ENCODE peak calls at places on chromosomes 16 and 17, in five cellular contexts. One of them, this sample, is unnamed.

GRCh38 chr16:58020628-58021521 is 4.7 kb upstream of the MMP15 start:
- DNase-seq in skeletal muscle cell: no peak
- DNase-seq in Calu3: peak; percentile 76
- DNase-seq in stimulated activated CD4-positive, alpha-beta T cell treated with anti-CD3 and anti-CD28 coated beads, Interleukin-15, amount 100 ng/mL, for 1 hour: no peak
- DNase-seq in cardiac fibroblast: peak; percentile 64
- DNase-seq in this sample: peak; percentile 42

GRCh38 chr17:68903294-68903693 is 51.9 kb downstream of the ABCA8 start:
- DNase-seq in skeletal muscle cell: no peak
- DNase-seq in Calu3: no peak
- DNase-seq in cardiac fibroblast: no peak
- DNase-seq in stimulated activated CD4-positive, alpha-beta T cell treated with anti-CD3 and anti-CD28 coated beads, Interleukin-15, amount 100 ng/mL, for 1 hour: no peak
- DNase-seq in this sample: no peak

GRCh38 chr17:82229686-82230626 is 1.1 kb downstream of the SLC16A3 start:
- DNase-seq in skeletal muscle cell: no peak
- DNase-seq in Calu3: no peak
- DNase-seq in cardiac fibroblast: peak; percentile 37
- DNase-seq in stimulated activated CD4-positive, alpha-beta T cell treated with anti-CD3 and anti-CD28 coated beads, Interleukin-15, amount 100 ng/mL, for 1 hour: no peak
- DNase-seq in this sample: no peak

GRCh38 chr16:84986879-84987278 is 24.5 kb downstream of the ZDHHC7 start:
- DNase-seq in stimulated activated CD4-positive, alpha-beta T cell treated with anti-CD3 and anti-CD28 coated beads, Interleukin-15, amount 100 ng/mL, for 1 hour: no peak
- DNase-seq in Calu3: no peak
- DNase-seq in cardiac fibroblast: no peak
- DNase-seq in skeletal muscle cell: no peak
- DNase-seq in this sample: no peak

GRCh38 chr16:66264311-66265105 is 102.0 kb upstream of the CDH5 start:
- DNase-seq in skeletal muscle cell: no peak
- DNase-seq in Calu3: no peak
- DNase-seq in cardiac fibroblast: no peak
- DNase-seq in stimulated activated CD4-positive, alpha-beta T cell treated with anti-CD3 and anti-CD28 coated beads, Interleukin-15, amount 100 ng/mL, for 1 hour: no peak
- DNase-seq in this sample: peak; percentile 44

GRCh38 chr16:70437582-70438324 is 1.1 kb downstream of the ST3GAL2 start:
- DNase-seq in skeletal muscle cell: peak; percentile 30
- DNase-seq in cardiac fibroblast: peak; percentile 61
- DNase-seq in Calu3: no peak
- DNase-seq in stimulated activated CD4-positive, alpha-beta T cell treated with anti-CD3 and anti-CD28 coated beads, Interleukin-15, amount 100 ng/mL, for 1 hour: no peak
- DNase-seq in this sample: peak; percentile 62

GRCh38 chr16:61148930-61149329 is 887.3 kb downstream of the CDH8 start:
- DNase-seq in Calu3: no peak
- DNase-seq in cardiac fibroblast: no peak
- DNase-seq in skeletal muscle cell: no peak
- DNase-seq in stimulated activated CD4-positive, alpha-beta T cell treated with anti-CD3 and anti-CD28 coated beads, Interleukin-15, amount 100 ng/mL, for 1 hour: no peak
- DNase-seq in this sample: no peak

GRCh38 chr16:29996773-29997250 is 771 bp downstream of the INO80E start:
- DNase-seq in skeletal muscle cell: no peak
- DNase-seq in Calu3: no peak
- DNase-seq in stimulated activated CD4-positive, alpha-beta T cell treated with anti-CD3 and anti-CD28 coated beads, Interleukin-15, amount 100 ng/mL, for 1 hour: no peak
- DNase-seq in cardiac fibroblast: no peak
- DNase-seq in this sample: no peak

GRCh38 chr17:60091908-60092331 is 13.2 kb upstream of the HEATR6 start:
- DNase-seq in cardiac fibroblast: peak; percentile 79
- DNase-seq in stimulated activated CD4-positive, alpha-beta T cell treated with anti-CD3 and anti-CD28 coated beads, Interleukin-15, amount 100 ng/mL, for 1 hour: no peak
- DNase-seq in skeletal muscle cell: no peak
- DNase-seq in Calu3: no peak
- DNase-seq in this sample: peak; percentile 62

GRCh38 chr17:69047368-69048263 is 13.1 kb downstream of the ABCA9 start:
- DNase-seq in Calu3: peak; percentile 68
- DNase-seq in stimulated activated CD4-positive, alpha-beta T cell treated with anti-CD3 and anti-CD28 coated beads, Interleukin-15, amount 100 ng/mL, for 1 hour: no peak
- DNase-seq in cardiac fibroblast: peak; percentile 87
- DNase-seq in skeletal muscle cell: peak; percentile 60
- DNase-seq in this sample: peak; percentile 94

GRCh38 chr17:45220079-45220478 is 1.6 kb upstream of the FMNL1 start:
- DNase-seq in stimulated activated CD4-positive, alpha-beta T cell treated with anti-CD3 and anti-CD28 coated beads, Interleukin-15, amount 100 ng/mL, for 1 hour: no peak
- DNase-seq in skeletal muscle cell: no peak
- DNase-seq in cardiac fibroblast: no peak
- DNase-seq in Calu3: no peak
- DNase-seq in this sample: no peak

GRCh38 chr17:7252176-7253043 is at the start of gene ELP5:
- DNase-seq in cardiac fibroblast: peak; percentile 97
- DNase-seq in Calu3: peak; percentile 89
- DNase-seq in skeletal muscle cell: peak; percentile 83
- DNase-seq in stimulated activated CD4-positive, alpha-beta T cell treated with anti-CD3 and anti-CD28 coated beads, Interleukin-15, amount 100 ng/mL, for 1 hour: peak; percentile 68
- DNase-seq in this sample: peak; percentile 98

GRCh38 chr17:29442451-29442850 is 52.3 kb downstream of the TAOK1 start:
- DNase-seq in Calu3: no peak
- DNase-seq in cardiac fibroblast: no peak
- DNase-seq in stimulated activated CD4-positive, alpha-beta T cell treated with anti-CD3 and anti-CD28 coated beads, Interleukin-15, amount 100 ng/mL, for 1 hour: no peak
- DNase-seq in skeletal muscle cell: no peak
- DNase-seq in this sample: no peak

This sample was measured in fibroblast of villous mesenchyme.